ENCODE peak calls at places on chromosomes 2 and 18, in six cellular contexts. M is SK-N-SH, K is K562, G is H1, P is HepG2, A is GM12878. C is an unnamed sample.

GRCh38 chr2:240932001-240932723 is 26.0 kb downstream of the CROCC2 start:
- DNase-seq in M (peak; percentile 17), A (no peak), G (no peak), P (no peak), K (no peak), C (no peak)

GRCh38 chr2:202016579-202017227 is 17.0 kb upstream of the FZD7 start:
- DNase-seq in P (no peak), M (no peak), K (no peak), A (no peak), G (no peak), C (no peak)

GRCh38 chr18:2134364-2134763 is 436.9 kb downstream of the METTL4 start:
- DNase-seq in M (no peak), G (no peak), K (no peak), A (no peak), P (no peak), C (no peak)

GRCh38 chr2:160652236-160652635 is 158.6 kb upstream of the RBMS1 start:
- DNase-seq in M (no peak), P (no peak), G (no peak), A (no peak), K (no peak), C (no peak)

GRCh38 chr2:8197101-8197500 is 484.8 kb upstream of the ID2 start:
- DNase-seq in P (no peak), G (no peak), M (no peak), A (no peak), K (no peak), C (no peak)

GRCh38 chr2:3610415-3610814 is 15.5 kb downstream of the COLEC11 start:
- DNase-seq in G (no peak), K (no peak), A (no peak), P (no peak), M (no peak), C (no peak)

GRCh38 chr18:2880473-2880872 is 33.7 kb downstream of the EMILIN2 start:
- DNase-seq in P (no peak), K (no peak), M (no peak), A (no peak), G (no peak), C (no peak)

GRCh38 chr2:66428986-66429612 is 5.8 kb upstream of the MEIS1 start:
- DNase-seq in M (peak; percentile 63), P (peak; percentile 61), G (no peak), K (peak; percentile 42), A (no peak), C (peak; percentile 18)

GRCh38 chr2:23107341-23107941 is 277.5 kb upstream of the KLHL29 start:
- DNase-seq in G (no peak), K (no peak), P (no peak), M (peak; percentile 63), A (no peak), C (no peak)

GRCh38 chr2:106038598-106039375 is 155.3 kb downstream of the UXS1 start:
- DNase-seq in P (no peak), A (no peak), G (no peak), K (no peak), M (peak; percentile 74), C (no peak)

GRCh38 chr2:7013761-7014160 is 96.5 kb downstream of the RNF144A start:
- DNase-seq in K (no peak), G (no peak), P (no peak), A (no peak), M (no peak), C (no peak)

GRCh38 chr2:207589143-207589542 is 36.1 kb downstream of the METTL21A start:
- DNase-seq in M (no peak), P (no peak), K (no peak), A (no peak), G (no peak), C (no peak)

GRCh38 chr2:43831438-43832294 is 7.0 kb downstream of the ABCG5 start:
- DNase-seq in K (peak; percentile 20), P (no peak), M (peak; percentile 77), A (no peak), G (no peak), C (no peak)

GRCh38 chr2:239610457-239611221 is 209.8 kb upstream of the HDAC4 start:
- DNase-seq in M (no peak), K (no peak), G (no peak), P (no peak), A (no peak), C (no peak)

GRCh38 chr2:46170011-46170410 is 127.2 kb upstream of the EPAS1 start:
- DNase-seq in G (no peak), M (no peak), K (no peak), P (no peak), A (no peak), C (no peak)

GRCh38 chr2:3679180-3679579 is 21.2 kb downstream of the ALLC start:
- DNase-seq in K (no peak), M (no peak), P (no peak), G (no peak), A (no peak), C (no peak)

GRCh38 chr2:11663427-11663826 is 6.6 kb downstream of the NTSR2 start:
- DNase-seq in M (no peak), P (no peak), K (no peak), G (no peak), A (no peak), C (no peak)

GRCh38 chr18:29652797-29653196 is 1389.7 kb downstream of the DSC3 start:
- DNase-seq in G (no peak), K (no peak), P (no peak), A (no peak), M (no peak), C (no peak)

GRCh38 chr2:16271231-16271896 is 331.0 kb downstream of the MYCN start:
- DNase-seq in G (no peak), M (no peak), P (no peak), K (no peak), A (no peak), C (no peak)

GRCh38 chr2:234249873-234250272 is 199.4 kb downstream of the SPP2 start:
- DNase-seq in M (no peak), K (no peak), P (no peak), G (no peak), A (no peak), C (no peak)

GRCh38 chr2:64727843-64728463 is 74.2 kb upstream of the SERTAD2 start:
- DNase-seq in A (no peak), K (no peak), M (peak; percentile 55), G (no peak), P (no peak), C (no peak)

GRCh38 chr2:219458996-219459395 is 24.4 kb downstream of the SPEG start:
- DNase-seq in G (no peak), K (no peak), A (no peak), P (no peak), M (no peak), C (no peak)

GRCh38 chr2:197097578-197098366 is 171.3 kb upstream of the PGAP1 start:
- DNase-seq in P (no peak), G (no peak), K (no peak), A (no peak), M (no peak), C (no peak)
- H3K4me2 ChIP-seq in P (no peak overlapping the region), G (no peak overlapping the region), K (no peak overlapping the region), A (no peak overlapping the region), M (no peak overlapping the region), C (no peak overlapping the region)

DNA sequence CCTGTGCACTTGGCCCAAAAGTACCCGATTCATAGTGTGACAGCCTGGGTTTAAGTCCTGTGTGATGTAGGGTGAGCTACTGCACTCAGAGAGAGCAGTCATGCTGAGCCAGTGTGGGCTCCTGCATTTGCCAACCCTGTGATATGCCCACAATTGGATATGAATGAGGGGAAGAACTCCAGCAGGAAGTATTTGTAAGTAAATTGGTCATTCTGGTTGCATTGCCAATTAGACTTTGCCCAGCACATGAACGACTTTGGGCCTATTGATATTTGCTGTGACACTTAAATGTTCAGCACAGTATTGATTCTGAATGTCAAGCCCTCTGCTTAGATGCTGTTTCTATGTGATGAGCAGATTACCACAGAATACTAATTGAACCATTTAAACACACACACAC is 570.9 kb downstream of the PIK3C3 start:
- DNase-seq in K (no peak), A (no peak), G (no peak), M (no peak), P (no peak), C (no peak)
- TF ChIP-seq SIN3A in K (no peak), A (no peak), G (no peak), M (no peak), P (no peak), C (no peak)

DNA sequence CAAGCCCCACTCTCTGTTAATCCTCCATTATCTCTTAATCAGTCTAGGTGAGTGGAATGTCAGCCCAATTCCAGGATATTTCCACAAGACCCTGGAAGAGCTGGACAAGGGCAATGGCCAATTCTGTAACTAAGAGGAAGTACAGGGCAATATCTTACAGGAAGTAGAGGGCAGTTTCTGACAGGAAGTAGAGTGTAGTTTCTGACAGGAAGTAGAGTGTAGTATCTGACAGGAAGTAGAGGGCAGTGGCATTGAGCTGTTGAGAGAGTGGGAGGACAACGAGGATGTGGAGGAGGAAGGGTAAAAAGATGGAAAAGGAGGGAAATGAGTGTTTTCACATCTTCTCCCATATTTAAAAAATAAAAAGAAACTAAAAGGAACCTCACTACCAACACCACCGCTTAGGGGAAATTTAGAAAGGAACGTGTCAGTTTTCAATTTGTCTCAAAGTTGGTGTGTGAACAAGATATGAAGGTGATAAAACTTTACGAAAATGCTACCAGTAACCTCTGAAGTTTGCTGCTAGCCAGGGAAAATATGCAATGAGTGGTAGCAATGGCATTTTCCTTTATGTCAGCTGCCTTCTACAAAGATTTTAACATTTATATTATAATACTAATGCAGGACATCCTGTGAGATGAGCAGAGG is 430.9 kb upstream of the HNRNPA3 start:
- DNase-seq in K (no peak), P (no peak), A (no peak), M (no peak), G (no peak), C (no peak)
- H3K4me2 ChIP-seq in K (no peak overlapping the region), P (no peak overlapping the region), A (no peak overlapping the region), M (no peak overlapping the region), G (no peak overlapping the region), C (no peak overlapping the region)

DNA sequence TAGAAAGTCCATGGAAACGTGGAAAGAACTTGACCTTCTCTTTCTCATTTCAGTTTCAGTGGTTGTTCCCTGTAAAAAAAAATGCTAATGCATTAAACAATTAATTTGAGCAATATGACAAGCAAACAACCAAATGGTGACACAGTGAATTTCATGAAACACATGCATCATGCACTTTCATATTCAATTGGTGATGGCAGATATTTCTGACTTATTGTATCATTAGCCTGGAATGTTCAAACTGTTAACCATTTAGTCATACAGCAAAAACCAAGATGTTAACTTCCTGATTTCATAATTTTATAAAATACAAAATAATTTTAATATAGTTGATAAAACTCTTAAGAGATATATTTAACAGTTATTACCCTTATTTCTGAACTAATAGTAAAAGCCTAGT is 85.5 kb downstream of the SCN1A start:
- DNase-seq in K (no peak), G (no peak), M (no peak), P (no peak), A (no peak), C (no peak)
- TF ChIP-seq SIN3A in K (no peak), G (no peak), M (no peak), P (no peak), A (no peak), C (no peak)

GRCh38 chr2:174051741-174052638 is 86.8 kb upstream of the SP3 start:
- DNase-seq in G (no peak), K (no peak), A (no peak), M (peak; percentile 74), P (peak; percentile 94), C (peak; percentile 74)

GRCh38 chr2:174051039-174051438 is 85.9 kb upstream of the SP3 start:
- DNase-seq in G (no peak), M (no peak), P (no peak), K (no peak), A (no peak), C (no peak)

GRCh38 chr2:174052639-174052976 is 87.4 kb upstream of the SP3 start:
- DNase-seq in K (no peak), G (no peak), M (no peak), P (no peak), A (no peak), C (no peak)

GRCh38 chr2:174053285-174053684 is 88.1 kb upstream of the SP3 start:
- DNase-seq in P (no peak), M (no peak), K (no peak), G (no peak), A (no peak), C (no peak)

GRCh38 chr2:174053784-174054183 is 88.6 kb upstream of the SP3 start:
- DNase-seq in A (no peak), P (no peak), M (no peak), K (no peak), G (no peak), C (no peak)
- H3K4me2 ChIP-seq in A (no peak overlapping the region), P (peak overlapping the region; percentile 70), M (no peak overlapping the region), K (no peak overlapping the region), G (peak overlapping the region; percentile 84), C (peak overlapping the region; percentile 74)

C was measured in HCT116.